ENCODE peak calls at places on chromosomes 6 and 20, in four cellular contexts. J, W, E and Q are unnamed samples.

GRCh38 chr6:43978473-43979360 is 148.5 kb downstream of the MRPL14 start:
- DNase-seq in W (no peak), E (no peak), J (peak), Q (no peak)

GRCh38 chr6:24858154-24858801 is 59.6 kb upstream of the ARMH2 start:
- DNase-seq in J (no peak), W (peak), E (no peak), Q (no peak)

GRCh38 chr6:113690255-113690956 is 166.7 kb upstream of the MARCKS start:
- DNase-seq in W (no peak), E (no peak), J (no peak), Q (peak)

GRCh38 chr6:108955329-108955949 is 107.2 kb downstream of the ARMC2 start:
- DNase-seq in W (no peak), E (no peak), J (no peak), Q (no peak)

GRCh38 chr20:63835031-63835858 is 4.2 kb upstream of the ZBTB46 start:
- DNase-seq in E (peak), W (peak), J (peak), Q (peak)

GRCh38 chr20:44959082-44959895 is 908 bp downstream of the TOMM34 start:
- DNase-seq in E (no peak), J (no peak), W (peak), Q (no peak)

GRCh38 chr6:106547961-106548453 is 81.3 kb downstream of the RTN4IP1 start:
- DNase-seq in E (no peak), W (no peak), J (no peak), Q (peak)

GRCh38 chr6:4031442-4031841 is 47.5 kb downstream of the FAM217A start:
- DNase-seq in J (no peak), E (no peak), W (no peak), Q (no peak)

GRCh38 chr20:47453167-47453782 is 48.4 kb upstream of the NCOA3 start:
- DNase-seq in E (no peak), W (peak), J (no peak), Q (no peak)

GRCh38 chr6:1970151-1970561 is 275.2 kb downstream of the GMDS start:
- DNase-seq in W (no peak), J (no peak), E (no peak), Q (no peak)

GRCh38 chr6:142482249-142482648 is 180.4 kb downstream of the ADGRG6 start:
- DNase-seq in J (no peak), E (no peak), W (no peak), Q (no peak)

GRCh38 chr20:19940945-19941590 is 76.1 kb upstream of the NAA20 start:
- DNase-seq in J (no peak), W (no peak), E (no peak), Q (no peak)

DNA sequence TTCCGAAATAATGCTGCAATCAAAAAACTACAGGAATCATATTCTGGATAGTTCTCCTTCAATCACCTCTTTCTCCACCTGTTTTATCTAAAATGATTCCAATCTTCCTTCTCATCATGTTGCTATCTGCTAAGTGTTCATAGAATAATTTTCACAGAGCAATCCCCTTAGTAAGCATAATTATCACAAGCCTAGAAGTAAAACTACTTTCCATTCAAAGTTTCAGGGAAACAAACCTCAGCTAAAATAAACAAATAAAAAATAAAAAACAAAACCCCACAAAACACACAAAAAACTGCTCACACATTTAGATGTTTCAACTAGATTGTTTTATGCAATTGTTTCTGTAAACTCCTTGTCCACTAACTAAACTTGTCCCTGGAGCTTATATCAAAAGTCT is 291.2 kb downstream of the PHACTR1 start:
- DNase-seq in E (no peak), J (no peak), W (no peak), Q (no peak)
- H3K4me3 ChIP-seq in E (no peak), J (no peak), W (no peak), Q (no peak)

GRCh38 chr20:38277285-38277684 is 16.8 kb upstream of the KIAA1755 start:
- DNase-seq in J (no peak), E (no peak), W (no peak), Q (no peak)

GRCh38 chr20:38275815-38276550 is 15.4 kb upstream of the KIAA1755 start:
- DNase-seq in J (no peak), W (no peak), E (peak), Q (no peak)

GRCh38 chr20:38278763-38279162 is 18.2 kb upstream of the KIAA1755 start:
- DNase-seq in J (no peak), W (no peak), E (peak), Q (no peak)

GRCh38 chr20:38278150-38278549 is 17.6 kb upstream of the KIAA1755 start:
- DNase-seq in W (no peak), J (no peak), E (peak), Q (no peak)

DNA sequence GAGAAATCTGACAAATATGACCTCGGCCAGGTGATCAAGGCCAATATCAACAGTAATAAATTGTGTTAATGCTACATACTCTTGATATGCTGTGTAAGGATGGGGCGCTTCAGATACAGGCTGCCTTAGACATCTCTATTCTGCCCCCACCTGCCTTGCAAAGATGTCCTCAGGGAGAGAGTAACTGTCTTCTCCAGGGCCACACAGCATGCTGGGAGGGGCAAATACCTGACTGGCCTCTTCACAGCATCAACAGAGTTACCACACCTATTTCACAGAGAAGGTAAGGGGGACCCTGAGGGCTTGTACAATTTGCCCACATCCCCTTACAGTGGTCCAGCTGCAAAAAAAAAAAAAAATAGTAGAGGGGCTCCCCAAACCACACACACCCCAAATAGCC is 17.2 kb upstream of the KIAA1755 start:
- DNase-seq in W (no peak), J (no peak), E (peak), Q (no peak)
- H3K27ac ChIP-seq in W (no peak), J (no peak), E (no peak), Q (no peak)

DNA sequence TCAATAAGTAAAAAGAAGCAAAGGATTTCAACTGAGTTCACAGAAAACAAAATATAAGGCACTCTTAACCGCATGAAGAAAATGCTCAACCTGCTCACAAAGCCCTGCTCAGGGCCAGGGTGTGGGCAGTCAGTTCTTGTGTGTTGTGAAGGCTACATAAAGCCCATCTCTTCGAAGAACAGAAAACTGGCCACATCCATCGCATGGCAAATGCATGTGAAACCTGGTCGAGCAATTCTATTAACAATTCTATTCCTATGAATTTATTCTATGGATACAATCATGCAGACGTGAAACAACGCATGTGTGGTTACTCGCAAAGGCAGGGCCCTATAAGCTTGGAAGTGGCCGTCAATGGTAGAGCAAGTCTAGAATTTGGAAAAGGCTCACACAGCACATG is 110.5 kb downstream of the PSMB1 start:
- DNase-seq in E (no peak), J (no peak), W (no peak), Q (no peak)
- TF ChIP-seq POLR2A in E (no peak), J (no peak), W (no peak), Q (no peak)

DNA sequence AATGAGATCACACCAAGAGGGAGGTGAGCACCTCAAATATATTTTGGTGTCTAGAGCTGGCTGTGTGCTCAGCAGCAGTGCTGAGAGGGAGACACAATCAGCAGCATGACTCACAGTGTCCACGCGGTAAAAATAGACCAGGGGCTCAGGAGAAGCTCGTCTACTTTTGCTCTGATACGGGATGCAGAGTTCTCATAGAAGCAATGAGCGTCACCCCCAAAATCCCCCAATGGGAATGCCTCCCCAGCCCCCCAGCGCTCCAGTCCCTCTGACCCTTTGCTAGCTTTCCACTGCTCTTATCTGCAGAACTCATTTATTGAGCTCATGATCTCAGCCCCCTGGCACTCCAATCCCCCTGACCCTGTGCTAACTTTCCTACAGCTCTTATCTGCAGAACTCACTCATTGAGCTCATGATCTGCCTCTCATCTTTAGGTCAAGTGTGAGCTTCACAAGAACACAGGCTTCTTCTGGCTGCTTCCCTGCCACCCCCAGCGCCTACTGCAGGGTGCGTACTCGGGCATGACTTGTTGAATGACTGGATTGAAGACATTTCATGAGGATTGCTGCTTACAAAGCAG is 34.0 kb downstream of the SYNDIG1 start:
- DNase-seq in J (no peak), E (no peak), W (no peak), Q (no peak)
- H3K4me3 ChIP-seq in J (no peak), E (no peak), W (no peak), Q (no peak)

GRCh38 chr6:146767632-146768031 is 168.9 kb downstream of the ADGB start:
- DNase-seq in W (no peak), E (no peak), J (no peak), Q (no peak)
- H3K27ac ChIP-seq in W (no peak), E (no peak), J (no peak), Q (no peak)